ENCODE peak calls at places on chromosomes 13 and 19, in seven cellular contexts. One of them, this sample, is unnamed.

GRCh38 chr19:32458500-32459123 is 53.0 kb downstream of the DPY19L3 start:
- DNase-seq in NCI-H2029 treated with DMSO at 0.1 percent for 48 hours: no peak
- DNase-seq in RKO: no peak
- DNase-seq in stimulated activated CD8-positive, alpha-beta memory T cell treated with anti-CD3 and anti-CD28 coated beads, Interleukin-4, amount 100 ng/mL, for 4 hours: no peak
- DNase-seq in AG10803: no peak
- DNase-seq in T-helper 9 cell: no peak
- DNase-seq in CD4-positive, alpha-beta T cell: no peak
- DNase-seq in this sample: no peak

GRCh38 chr13:109684836-109685602 is 101.4 kb downstream of the IRS2 start:
- DNase-seq in NCI-H2029 treated with DMSO at 0.1 percent for 48 hours: peak; percentile 76
- DNase-seq in RKO: no peak
- DNase-seq in stimulated activated CD8-positive, alpha-beta memory T cell treated with anti-CD3 and anti-CD28 coated beads, Interleukin-4, amount 100 ng/mL, for 4 hours: no peak
- DNase-seq in AG10803: no peak
- DNase-seq in T-helper 9 cell: no peak
- DNase-seq in CD4-positive, alpha-beta T cell: no peak
- DNase-seq in this sample: no peak

GRCh38 chr13:95921485-95921884 is 131.7 kb downstream of the UGGT2 start:
- DNase-seq in NCI-H2029 treated with DMSO at 0.1 percent for 48 hours: no peak
- DNase-seq in RKO: no peak
- DNase-seq in stimulated activated CD8-positive, alpha-beta memory T cell treated with anti-CD3 and anti-CD28 coated beads, Interleukin-4, amount 100 ng/mL, for 4 hours: no peak
- DNase-seq in AG10803: peak; percentile 36
- DNase-seq in T-helper 9 cell: no peak
- DNase-seq in CD4-positive, alpha-beta T cell: no peak
- DNase-seq in this sample: no peak

GRCh38 chr19:44552324-44552723 is 22.8 kb upstream of the CEACAM20 start:
- DNase-seq in NCI-H2029 treated with DMSO at 0.1 percent for 48 hours: no peak
- DNase-seq in RKO: peak; percentile 59
- DNase-seq in stimulated activated CD8-positive, alpha-beta memory T cell treated with anti-CD3 and anti-CD28 coated beads, Interleukin-4, amount 100 ng/mL, for 4 hours: no peak
- DNase-seq in AG10803: peak; percentile 6
- DNase-seq in T-helper 9 cell: no peak
- DNase-seq in CD4-positive, alpha-beta T cell: no peak
- DNase-seq in this sample: peak; percentile 71

GRCh38 chr19:44689290-44690130 is 9.4 kb upstream of the CEACAM16 start:
- DNase-seq in NCI-H2029 treated with DMSO at 0.1 percent for 48 hours: peak; percentile 38
- DNase-seq in RKO: peak; percentile 67
- DNase-seq in stimulated activated CD8-positive, alpha-beta memory T cell treated with anti-CD3 and anti-CD28 coated beads, Interleukin-4, amount 100 ng/mL, for 4 hours: peak; percentile 70
- DNase-seq in AG10803: peak; percentile 59
- DNase-seq in T-helper 9 cell: peak; percentile 80
- DNase-seq in CD4-positive, alpha-beta T cell: peak; percentile 77
- DNase-seq in this sample: peak; percentile 65

GRCh38 chr13:49023441-49023840 is 47.7 kb downstream of the FNDC3A start:
- DNase-seq in NCI-H2029 treated with DMSO at 0.1 percent for 48 hours: no peak
- DNase-seq in RKO: peak; percentile 70
- DNase-seq in stimulated activated CD8-positive, alpha-beta memory T cell treated with anti-CD3 and anti-CD28 coated beads, Interleukin-4, amount 100 ng/mL, for 4 hours: no peak
- DNase-seq in AG10803: peak; percentile 69
- DNase-seq in T-helper 9 cell: no peak
- DNase-seq in CD4-positive, alpha-beta T cell: no peak
- DNase-seq in this sample: no peak

GRCh38 chr13:42847891-42848663 is 66.7 kb downstream of the FAM216B start:
- DNase-seq in NCI-H2029 treated with DMSO at 0.1 percent for 48 hours: no peak
- DNase-seq in RKO: no peak
- DNase-seq in stimulated activated CD8-positive, alpha-beta memory T cell treated with anti-CD3 and anti-CD28 coated beads, Interleukin-4, amount 100 ng/mL, for 4 hours: no peak
- DNase-seq in AG10803: peak; percentile 94
- DNase-seq in T-helper 9 cell: no peak
- DNase-seq in CD4-positive, alpha-beta T cell: no peak
- DNase-seq in this sample: no peak

GRCh38 chr19:39692166-39692565 is 12.1 kb upstream of the LGALS14 start:
- DNase-seq in NCI-H2029 treated with DMSO at 0.1 percent for 48 hours: no peak
- DNase-seq in RKO: peak; percentile 47
- DNase-seq in stimulated activated CD8-positive, alpha-beta memory T cell treated with anti-CD3 and anti-CD28 coated beads, Interleukin-4, amount 100 ng/mL, for 4 hours: no peak
- DNase-seq in AG10803: no peak
- DNase-seq in T-helper 9 cell: no peak
- DNase-seq in CD4-positive, alpha-beta T cell: no peak
- DNase-seq in this sample: no peak

GRCh38 chr19:46963093-46963734 is 56.4 kb upstream of the NPAS1 start:
- DNase-seq in NCI-H2029 treated with DMSO at 0.1 percent for 48 hours: no peak
- DNase-seq in RKO: no peak
- DNase-seq in stimulated activated CD8-positive, alpha-beta memory T cell treated with anti-CD3 and anti-CD28 coated beads, Interleukin-4, amount 100 ng/mL, for 4 hours: no peak
- DNase-seq in AG10803: peak; percentile 99
- DNase-seq in T-helper 9 cell: no peak
- DNase-seq in CD4-positive, alpha-beta T cell: no peak
- DNase-seq in this sample: no peak

GRCh38 chr13:99314640-99315176 is 7.5 kb upstream of the GPR183 start:
- DNase-seq in NCI-H2029 treated with DMSO at 0.1 percent for 48 hours: no peak
- DNase-seq in RKO: no peak
- DNase-seq in stimulated activated CD8-positive, alpha-beta memory T cell treated with anti-CD3 and anti-CD28 coated beads, Interleukin-4, amount 100 ng/mL, for 4 hours: no peak
- DNase-seq in AG10803: no peak
- DNase-seq in T-helper 9 cell: peak; percentile 29
- DNase-seq in CD4-positive, alpha-beta T cell: no peak
- DNase-seq in this sample: no peak

GRCh38 chr19:10468133-10468532 is 35.0 kb downstream of the KEAP1 start:
- DNase-seq in NCI-H2029 treated with DMSO at 0.1 percent for 48 hours: no peak
- DNase-seq in RKO: no peak
- DNase-seq in stimulated activated CD8-positive, alpha-beta memory T cell treated with anti-CD3 and anti-CD28 coated beads, Interleukin-4, amount 100 ng/mL, for 4 hours: no peak
- DNase-seq in AG10803: no peak
- DNase-seq in T-helper 9 cell: no peak
- DNase-seq in CD4-positive, alpha-beta T cell: no peak
- DNase-seq in this sample: no peak

GRCh38 chr13:83950284-83950683 is 68.0 kb upstream of the SLITRK1 start:
- DNase-seq in NCI-H2029 treated with DMSO at 0.1 percent for 48 hours: no peak
- DNase-seq in RKO: no peak
- DNase-seq in stimulated activated CD8-positive, alpha-beta memory T cell treated with anti-CD3 and anti-CD28 coated beads, Interleukin-4, amount 100 ng/mL, for 4 hours: no peak
- DNase-seq in AG10803: no peak
- DNase-seq in T-helper 9 cell: no peak
- DNase-seq in CD4-positive, alpha-beta T cell: no peak
- DNase-seq in this sample: no peak

GRCh38 chr19:620166-620862 is 13.0 kb downstream of the POLRMT start:
- DNase-seq in NCI-H2029 treated with DMSO at 0.1 percent for 48 hours: no peak
- DNase-seq in RKO: no peak
- DNase-seq in stimulated activated CD8-positive, alpha-beta memory T cell treated with anti-CD3 and anti-CD28 coated beads, Interleukin-4, amount 100 ng/mL, for 4 hours: no peak
- DNase-seq in AG10803: no peak
- DNase-seq in T-helper 9 cell: no peak
- DNase-seq in CD4-positive, alpha-beta T cell: no peak
- DNase-seq in this sample: no peak

GRCh38 chr13:35499131-35500051 is 22.9 kb upstream of the MAB21L1 start:
- DNase-seq in NCI-H2029 treated with DMSO at 0.1 percent for 48 hours: peak; percentile 79
- DNase-seq in RKO: no peak
- DNase-seq in stimulated activated CD8-positive, alpha-beta memory T cell treated with anti-CD3 and anti-CD28 coated beads, Interleukin-4, amount 100 ng/mL, for 4 hours: no peak
- DNase-seq in AG10803: no peak
- DNase-seq in T-helper 9 cell: no peak
- DNase-seq in CD4-positive, alpha-beta T cell: no peak
- DNase-seq in this sample: no peak

GRCh38 chr13:112891477-112892401 is 77.3 kb upstream of the MCF2L start:
- DNase-seq in NCI-H2029 treated with DMSO at 0.1 percent for 48 hours: no peak
- DNase-seq in RKO: no peak
- DNase-seq in stimulated activated CD8-positive, alpha-beta memory T cell treated with anti-CD3 and anti-CD28 coated beads, Interleukin-4, amount 100 ng/mL, for 4 hours: no peak
- DNase-seq in AG10803: no peak
- DNase-seq in T-helper 9 cell: no peak
- DNase-seq in CD4-positive, alpha-beta T cell: no peak
- DNase-seq in this sample: no peak

GRCh38 chr19:51354103-51354741 is 12.0 kb downstream of the ETFB start:
- DNase-seq in NCI-H2029 treated with DMSO at 0.1 percent for 48 hours: no peak
- DNase-seq in RKO: no peak
- DNase-seq in stimulated activated CD8-positive, alpha-beta memory T cell treated with anti-CD3 and anti-CD28 coated beads, Interleukin-4, amount 100 ng/mL, for 4 hours: no peak
- DNase-seq in AG10803: no peak
- DNase-seq in T-helper 9 cell: no peak
- DNase-seq in CD4-positive, alpha-beta T cell: no peak
- DNase-seq in this sample: no peak

This sample was measured in CMK.